ENCODE peak calls at places on chromosomes 6 and 20, in four cellular contexts. V, S, I and J are unnamed samples.

GRCh38 chr6:83442752-83443151 is 11.9 kb upstream of the ME1 start:
- DNase-seq in V (no peak), S (no peak), I (no peak), J (no peak)

GRCh38 chr6:39778581-39779270 is 13.4 kb upstream of the DAAM2 start:
- DNase-seq in V (no peak), S (no peak), I (no peak), J (no peak)

GRCh38 chr6:134169881-134170486 is 117.6 kb upstream of the SLC2A12 start:
- DNase-seq in V (no peak), S (no peak), I (no peak), J (no peak)

GRCh38 chr20:35991142-35991771 is 22.9 kb downstream of the CNBD2 start:
- DNase-seq in V (peak), S (peak), I (no peak), J (peak)

GRCh38 chr20:12098411-12098810 is 180.7 kb downstream of the BTBD3 start:
- DNase-seq in V (no peak), S (no peak), I (no peak), J (no peak)

GRCh38 chr6:15423286-15423957 is 177.6 kb downstream of the JARID2 start:
- DNase-seq in V (no peak), S (no peak), I (no peak), J (no peak)

GRCh38 chr6:31945507-31946369 is at the start of gene CFB:
- DNase-seq in V (no peak), S (peak), I (peak), J (peak)

GRCh38 chr6:8658391-8658790 is 223.0 kb upstream of the SLC35B3 start:
- DNase-seq in V (no peak), S (no peak), I (no peak), J (peak)

GRCh38 chr6:72855471-72855870 is 233.6 kb downstream of the KCNQ5 start:
- DNase-seq in V (no peak), S (no peak), I (no peak), J (no peak)

GRCh38 chr6:160930547-160931377 is 60.8 kb upstream of the MAP3K4 start:
- DNase-seq in V (peak), S (peak), I (peak), J (peak)

GRCh38 chr6:141472123-141472522 is 660.6 kb upstream of the GJE1 start:
- DNase-seq in V (no peak), S (no peak), I (no peak), J (peak)

GRCh38 chr6:16769131-16769985 is 8.1 kb upstream of the ATXN1 start:
- DNase-seq in V (peak), S (peak), I (no peak), J (peak)

GRCh38 chr20:62641749-62642665 is at the start of gene SLCO4A1:
- DNase-seq in V (peak), S (no peak), I (peak), J (peak)

GRCh38 chr6:90596967-90597539 is 10.2 kb upstream of the MAP3K7 start:
- DNase-seq in V (no peak), S (no peak), I (no peak), J (no peak)

GRCh38 chr6:33655155-33655554 is 34.0 kb downstream of the ITPR3 start:
- DNase-seq in V (no peak), S (no peak), I (no peak), J (no peak)

GRCh38 chr20:38776363-38776762 is 28.1 kb downstream of the ACTR5 start:
- DNase-seq in V (no peak), S (no peak), I (no peak), J (no peak)

GRCh38 chr6:10613693-10614092 is 80.7 kb downstream of the C6orf52 start:
- DNase-seq in V (no peak), S (no peak), I (no peak), J (no peak)

GRCh38 chr6:26304213-26305096 is 60.5 kb upstream of the BTN3A2 start:
- DNase-seq in V (peak), S (peak), I (peak), J (peak)

GRCh38 chr20:16279320-16279719 is 293.9 kb downstream of the KIF16B start:
- DNase-seq in V (no peak), S (no peak), I (no peak), J (peak)

GRCh38 chr6:150119256-150119655 is 23.6 kb upstream of the PPP1R14C start:
- DNase-seq in V (no peak), S (no peak), I (no peak), J (no peak)

GRCh38 chr20:35871311-35871771 is 83.0 kb downstream of the SCAND1 start:
- DNase-seq in V (no peak), S (peak), I (peak), J (no peak)

GRCh38 chr6:13733178-13733851 is 21.7 kb upstream of the RANBP9 start:
- DNase-seq in V (no peak), S (peak), I (peak), J (no peak)

GRCh38 chr20:21191839-21192238 is 66.0 kb downstream of the KIZ start:
- DNase-seq in V (no peak), S (no peak), I (peak), J (peak)

GRCh38 chr6:29553268-29554057 is 6.1 kb downstream of the UBD start:
- DNase-seq in V (peak), S (peak), I (no peak), J (peak)

GRCh38 chr6:14004258-14004657 is 79.5 kb downstream of the RNF182 start:
- DNase-seq in V (no peak), S (no peak), I (no peak), J (no peak)

GRCh38 chr6:166078294-166078693 is 89.4 kb downstream of the TBXT start:
- DNase-seq in V (no peak), S (peak), I (no peak), J (no peak)

GRCh38 chr6:151149788-151150187 is 90.0 kb upstream of the AKAP12 start:
- DNase-seq in V (no peak), S (no peak), I (no peak), J (no peak)

GRCh38 chr20:3727333-3728035 is 5.0 kb upstream of the HSPA12B start:
- DNase-seq in V (no peak), S (no peak), I (peak), J (no peak)

GRCh38 chr20:31818376-31818908 is 714 bp upstream of the MYLK2 start:
- DNase-seq in V (no peak), S (no peak), I (no peak), J (no peak)

DNA sequence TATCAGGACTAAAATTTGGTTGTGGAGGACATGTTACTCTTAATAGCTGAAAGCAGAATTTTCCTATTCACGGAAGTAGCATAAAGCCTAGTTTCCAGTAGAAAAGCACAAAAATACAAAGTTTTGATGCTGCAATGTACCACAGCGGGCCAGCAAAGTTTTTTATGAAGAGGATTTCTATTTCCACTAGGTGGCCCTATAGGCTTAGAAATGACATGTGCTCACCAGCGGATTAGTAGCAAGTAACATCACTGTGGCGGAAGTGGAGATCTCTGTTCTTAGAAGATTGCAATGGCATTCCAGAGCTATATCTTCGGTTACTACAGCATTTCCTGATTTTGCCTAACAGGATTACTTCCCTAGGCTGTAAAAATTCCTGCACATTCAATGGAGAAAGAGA is 1219.0 kb upstream of the EYS start:
- DNase-seq in V (no peak), S (peak), I (no peak), J (peak)
- TF ChIP-seq CTCF in V (no peak), S (no peak), I (no peak), J (peak)

GRCh38 chr6:107653861-107654394 is 164.0 kb downstream of the SOBP start:
- DNase-seq in V (no peak), S (no peak), I (no peak), J (no peak)

GRCh38 chr6:107654736-107655135 is 164.8 kb downstream of the SOBP start:
- DNase-seq in V (no peak), S (no peak), I (no peak), J (no peak)

GRCh38 chr6:107656381-107656780 is 166.5 kb downstream of the SOBP start:
- DNase-seq in V (no peak), S (no peak), I (no peak), J (no peak)

GRCh38 chr6:107656883-107657282 is 167.0 kb downstream of the SOBP start:
- DNase-seq in V (peak), S (no peak), I (no peak), J (no peak)

GRCh38 chr6:107655245-107655644 is 165.3 kb downstream of the SOBP start:
- DNase-seq in V (no peak), S (no peak), I (no peak), J (peak)
- TF ChIP-seq CTCF in V (peak), S (peak), I (no peak), J (peak)

GRCh38 chr20:23420943-23421925 is at the start of gene NAPB:
- DNase-seq in V (peak), S (peak), I (peak), J (peak)
- TF ChIP-seq CTCF in V (peak), S (peak), I (peak), J (no peak)

GRCh38 chr20:58867211-58867610 is 14.7 kb downstream of the GNAS start:
- DNase-seq in V (no peak), S (no peak), I (peak), J (no peak)

GRCh38 chr20:58871533-58872102 is 19.1 kb downstream of the GNAS start:
- DNase-seq in V (no peak), S (no peak), I (no peak), J (no peak)

GRCh38 chr20:58870293-58871014 is 17.9 kb downstream of the GNAS start:
- DNase-seq in V (peak), S (peak), I (peak), J (peak)

GRCh38 chr20:58869662-58870227 is 17.2 kb downstream of the GNAS start:
- DNase-seq in V (no peak), S (no peak), I (no peak), J (peak)

DNA sequence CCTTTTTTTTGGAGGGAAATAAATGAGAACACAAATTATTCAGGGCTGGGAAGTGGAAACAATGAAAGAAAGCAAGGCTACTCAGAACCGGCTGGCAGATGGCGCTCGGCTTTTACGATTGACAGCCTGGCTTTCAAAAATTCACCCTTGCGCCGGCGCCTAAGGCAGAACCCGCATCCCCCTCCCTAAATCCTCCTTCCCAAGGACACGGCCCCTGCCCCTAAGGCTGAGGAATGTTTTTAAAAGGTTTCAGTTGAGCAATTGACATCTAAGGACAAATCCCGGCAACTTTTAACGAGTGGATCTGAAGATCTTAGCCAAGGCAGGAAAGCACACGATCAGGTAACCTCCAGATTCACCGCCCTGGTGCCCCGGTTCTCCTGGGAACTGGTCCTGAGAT is 16.3 kb downstream of the GNAS start:
- DNase-seq in V (peak), S (no peak), I (peak), J (peak)
- TF ChIP-seq CTCF in V (peak), S (peak), I (no peak), J (peak)

GRCh38 chr20:49028684-49029083 is 17.4 kb upstream of the CSE1L start:
- DNase-seq in V (no peak), S (peak), I (no peak), J (peak)
- TF ChIP-seq CTCF in V (peak), S (peak), I (no peak), J (peak)

DNA sequence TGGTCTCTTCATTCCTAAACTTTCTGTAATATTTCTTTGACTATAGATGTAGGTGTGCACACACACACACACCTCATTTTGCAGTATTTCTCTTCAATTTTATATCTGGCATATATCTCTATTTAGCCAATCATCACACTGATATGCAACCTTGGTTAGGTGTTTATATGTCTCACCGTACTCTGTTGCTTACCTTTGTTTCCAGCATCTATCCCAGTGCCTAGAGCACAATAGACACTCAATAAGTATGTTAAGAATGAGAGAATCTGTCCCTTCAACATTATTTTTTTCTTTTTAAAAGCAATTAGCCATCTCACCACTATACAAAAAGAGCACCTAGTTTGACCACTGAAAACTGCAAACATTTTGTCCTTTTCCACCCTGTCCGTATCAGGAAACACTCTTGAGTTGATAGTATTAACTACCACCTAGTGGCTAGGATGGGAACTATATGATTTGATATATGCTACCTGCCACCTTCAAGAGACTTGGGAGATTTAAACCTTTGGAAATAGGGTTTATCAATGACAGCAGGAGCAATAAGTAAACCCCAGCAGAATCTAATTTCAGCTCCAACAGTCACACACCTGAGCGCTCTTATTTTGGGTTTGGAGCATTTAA is 48.7 kb upstream of the RSPO3 start:
- DNase-seq in V (no peak), S (peak), I (no peak), J (peak)
- TF ChIP-seq CTCF in V (no peak), S (peak), I (no peak), J (peak)

GRCh38 chr6:152879681-152880080 is 103.2 kb downstream of the FBXO5 start:
- DNase-seq in V (no peak), S (no peak), I (no peak), J (no peak)

GRCh38 chr6:152874267-152874666 is 108.6 kb downstream of the FBXO5 start:
- DNase-seq in V (no peak), S (no peak), I (no peak), J (no peak)

DNA sequence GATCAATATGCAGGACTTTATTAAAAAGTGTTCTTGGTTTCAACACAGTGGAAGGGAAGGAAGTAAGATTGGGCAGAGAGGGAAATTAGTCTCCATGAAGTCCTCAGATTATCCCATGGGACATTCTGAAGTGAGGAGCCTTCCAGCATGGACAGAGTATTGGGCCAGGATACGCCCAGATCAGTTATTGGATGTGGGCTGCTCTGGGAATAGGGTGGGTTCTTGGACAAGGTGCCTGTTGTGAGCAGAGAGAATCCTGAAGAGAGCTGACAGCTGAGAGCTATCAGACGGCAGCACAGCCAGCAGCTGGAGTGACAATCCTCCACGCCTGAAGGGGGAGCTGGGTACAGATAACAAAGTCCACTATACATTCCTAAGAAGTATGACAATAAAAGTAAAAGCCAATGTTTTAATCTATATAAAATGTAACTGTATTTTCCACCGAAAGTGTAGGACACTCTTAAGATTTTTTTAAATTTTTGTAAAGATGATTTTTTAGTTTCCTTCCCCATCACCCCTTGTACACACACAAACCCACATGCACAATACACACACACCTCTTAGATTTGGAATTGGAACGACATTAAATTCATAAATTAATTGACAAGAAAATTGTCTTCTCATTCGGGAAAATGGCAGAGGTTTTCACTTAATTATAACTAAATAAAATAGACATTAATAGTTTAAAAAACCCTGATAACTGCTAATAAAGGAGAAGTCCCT is 107.8 kb downstream of the FBXO5 start:
- DNase-seq in V (no peak), S (no peak), I (no peak), J (no peak)
- TF ChIP-seq CTCF in V (no peak), S (peak), I (no peak), J (no peak)

GRCh38 chr6:136967874-136968752 is 46.0 kb downstream of the SLC35D3 start:
- DNase-seq in V (peak), S (peak), I (peak), J (peak)
- TF ChIP-seq CTCF in V (peak), S (peak), I (peak), J (peak)